ENCODE peak calls at places on chromosomes 5 and 9, in five cellular contexts. A, U, X, G and Z are unnamed samples.

GRCh38 chr9:98521141-98521540 is 187.6 kb downstream of the GABBR2 start:
- DNase-seq in U (no peak), A (no peak), G (no peak), X (no peak), Z (no peak)

GRCh38 chr5:32038537-32038936 is 135.6 kb downstream of the GOLPH3 start:
- DNase-seq in X (no peak), A (no peak), U (no peak), G (no peak), Z (no peak)

GRCh38 chr9:110691002-110691549 is 22.5 kb downstream of the MUSK start:
- DNase-seq in X (no peak), G (no peak), A (no peak), U (no peak), Z (no peak)

GRCh38 chr5:2017540-2018389 is 135.0 kb upstream of the IRX4 start:
- DNase-seq in A (no peak), U (peak), G (no peak), X (peak), Z (no peak)

GRCh38 chr9:13587581-13587980 is 308.1 kb upstream of the MPDZ start:
- DNase-seq in X (no peak), U (no peak), G (no peak), A (no peak), Z (no peak)

GRCh38 chr9:134634667-134635230 is 6.9 kb upstream of the COL5A1 start:
- DNase-seq in U (no peak), X (no peak), G (peak), A (no peak), Z (no peak)

GRCh38 chr9:129242971-129243561 is 65.0 kb upstream of the IER5L start:
- DNase-seq in U (no peak), A (no peak), X (no peak), G (no peak), Z (no peak)

GRCh38 chr9:92664394-92665152 is 5.4 kb downstream of the IPPK start:
- DNase-seq in U (no peak), X (peak), A (no peak), G (peak), Z (no peak)

GRCh38 chr9:136657975-136658848 is 4.5 kb upstream of the EGFL7 start:
- DNase-seq in G (no peak), U (no peak), X (no peak), A (no peak), Z (no peak)

GRCh38 chr9:89359018-89359417 is 40.7 kb downstream of the SECISBP2 start:
- DNase-seq in U (no peak), A (no peak), G (no peak), X (no peak), Z (no peak)

GRCh38 chr9:126984969-126985368 is 70.4 kb downstream of the RALGPS1 start:
- DNase-seq in A (no peak), X (no peak), U (no peak), G (no peak), Z (no peak)

GRCh38 chr5:118933703-118934102 is 54.6 kb downstream of the DTWD2 start:
- DNase-seq in U (no peak), X (no peak), A (no peak), G (no peak), Z (no peak)

GRCh38 chr5:142215915-142216681 is 107.5 kb downstream of the NDFIP1 start:
- DNase-seq in A (no peak), U (no peak), G (no peak), X (no peak), Z (peak)

GRCh38 chr5:129431406-129431805 is 28.7 kb upstream of the ADAMTS19 start:
- DNase-seq in U (no peak), G (no peak), A (no peak), X (no peak), Z (no peak)

GRCh38 chr5:7420506-7421280 is 24.8 kb downstream of the ADCY2 start:
- DNase-seq in U (peak), X (no peak), G (no peak), A (no peak), Z (no peak)

GRCh38 chr5:78561261-78561660 is 87.3 kb downstream of the LHFPL2 start:
- DNase-seq in A (no peak), G (no peak), U (no peak), X (no peak), Z (no peak)

GRCh38 chr9:93808115-93809029 is 146.8 kb downstream of the BARX1 start:
- DNase-seq in U (no peak), X (peak), A (no peak), G (no peak), Z (no peak)

GRCh38 chr9:125203259-125203658 is 2.9 kb downstream of the RABEPK start:
- DNase-seq in A (no peak), U (no peak), G (no peak), X (no peak), Z (no peak)

GRCh38 chr5:116372931-116373597 is 201.6 kb downstream of the SEMA6A start:
- DNase-seq in G (no peak), U (no peak), A (no peak), X (no peak), Z (no peak)

GRCh38 chr5:58410441-58410840 is 49.4 kb downstream of the PLK2 start:
- DNase-seq in G (no peak), U (no peak), A (no peak), X (no peak), Z (peak)

GRCh38 chr9:4334439-4334838 is 34.6 kb upstream of the GLIS3 start:
- DNase-seq in G (no peak), A (no peak), X (no peak), U (peak), Z (peak)

GRCh38 chr5:139893873-139894272 is 98.3 kb downstream of the PSD2 start:
- DNase-seq in X (no peak), A (no peak), U (no peak), G (no peak), Z (no peak)